ENCODE peak calls at places on chromosomes 1 and 21, in nine cellular contexts. G is tibial artery, M is coronary artery, O is astrocyte, N is adrenal gland, A is neural progenitor cell, I is AG04450, C is left lung, V is heart left ventricle. Z is an unnamed sample.

GRCh38 chr1:116825735-116826438 is 71.7 kb downstream of the CD2 start:
- DNase-seq in G (no peak), I (no peak), A (no peak), N (no peak), C (no peak), M (no peak), V (no peak), O (no peak), Z (no peak)

GRCh38 chr1:25020851-25021585 is 90.9 kb upstream of the RUNX3 start:
- DNase-seq in A (no peak), O (no peak), V (peak; percentile 58), C (no peak), M (no peak), N (no peak), I (no peak), G (no peak), Z (no peak)

GRCh38 chr1:34137411-34137810 is 27.6 kb downstream of the CSMD2 start:
- DNase-seq in I (no peak), V (no peak), N (no peak), C (no peak), G (no peak), O (no peak), M (peak; percentile 12), A (no peak), Z (no peak)

GRCh38 chr1:94755675-94756074 is 64.5 kb upstream of the SLC44A3 start:
- DNase-seq in O (peak; percentile 97), I (peak; percentile 96), V (no peak), C (no peak), N (peak; percentile 33), A (no peak), M (no peak), G (peak; percentile 36), Z (no peak)

GRCh38 chr1:203669739-203670138 is 43.1 kb downstream of the ATP2B4 start:
- DNase-seq in C (no peak), G (no peak), N (no peak), M (no peak), V (no peak), O (peak; percentile 71), I (no peak), A (no peak), Z (no peak)

GRCh38 chr21:45768011-45768740 is 124.7 kb downstream of the PCBP3 start:
- DNase-seq in N (no peak), V (peak; percentile 36), O (peak; percentile 57), I (no peak), A (no peak), G (no peak), M (no peak), C (no peak), Z (no peak)

GRCh38 chr1:51691920-51692319 is 75.0 kb downstream of the OSBPL9 start:
- DNase-seq in G (no peak), M (no peak), A (no peak), I (no peak), C (no peak), V (no peak), O (no peak), N (no peak), Z (no peak)

GRCh38 chr1:35577071-35577998 is 4.2 kb downstream of the TFAP2E start:
- DNase-seq in G (no peak), C (peak; percentile 58), N (no peak), I (no peak), A (peak; percentile 42), V (peak; percentile 83), M (no peak), O (no peak), Z (peak; percentile 95)

GRCh38 chr1:147109041-147109440 is 63.2 kb downstream of the PRKAB2 start:
- DNase-seq in C (no peak), M (no peak), O (no peak), G (no peak), I (no peak), V (no peak), N (no peak), A (no peak), Z (no peak)

GRCh38 chr21:42062543-42063022 is 8.5 kb upstream of the UMODL1 start:
- DNase-seq in O (no peak), C (peak; percentile 62), I (no peak), G (peak; percentile 59), V (peak; percentile 77), N (no peak), A (no peak), M (no peak), Z (peak; percentile 97)

GRCh38 chr1:201310986-201311355 is 27.7 kb downstream of the PKP1 start:
- DNase-seq in N (no peak), V (peak; percentile 41), O (peak; percentile 35), A (no peak), M (no peak), I (no peak), C (no peak), G (no peak), Z (no peak)

GRCh38 chr1:201311356-201312011 is 28.2 kb downstream of the PKP1 start:
- DNase-seq in C (no peak), V (peak; percentile 42), G (no peak), N (no peak), A (no peak), I (no peak), O (no peak), M (no peak), Z (no peak)

GRCh38 chr1:201307760-201308499 is 24.6 kb downstream of the PKP1 start:
- DNase-seq in M (no peak), V (peak; percentile 48), N (no peak), I (no peak), G (peak; percentile 50), A (no peak), O (no peak), C (no peak), Z (no peak)

GRCh38 chr1:201310251-201310985 is 27.1 kb downstream of the PKP1 start:
- DNase-seq in V (peak; percentile 50), C (no peak), N (no peak), G (no peak), A (no peak), M (no peak), O (no peak), I (no peak), Z (no peak)

GRCh38 chr1:201309420-201309819 is 26.1 kb downstream of the PKP1 start:
- DNase-seq in C (peak; percentile 64), I (no peak), N (peak; percentile 70), G (peak; percentile 57), M (no peak), V (peak; percentile 83), A (peak; percentile 89), O (peak; percentile 67), Z (no peak)
- TF ChIP-seq CTCF in C (no peak), I (no peak), N (no peak), G (no peak), M (no peak), V (no peak), A (peak; percentile 56), O (peak; percentile 9), Z (no peak)

GRCh38 chr1:162632743-162633326 is 571 bp downstream of the DDR2 start:
- DNase-seq in O (no peak), V (no peak), A (no peak), N (no peak), M (no peak), C (no peak), I (no peak), G (no peak), Z (no peak)
- H3K4me3 ChIP-seq in O (peak overlapping the region; percentile 88), V (peak overlapping the region; percentile 65), A (no peak overlapping the region), N (peak overlapping the region; percentile 32), M (peak overlapping the region; percentile 70), C (peak overlapping the region; percentile 19), I (peak overlapping the region; percentile 83), G (peak overlapping the region; percentile 59), Z (peak overlapping the region; percentile 21)

GRCh38 chr1:115593365-115594259 is 48.2 kb upstream of the VANGL1 start:
- DNase-seq in V (no peak), G (no peak), C (no peak), A (no peak), M (peak; percentile 64), I (no peak), N (no peak), O (no peak), Z (no peak)
- H3K27ac ChIP-seq in V (no peak overlapping the region), G (no peak overlapping the region), C (no peak overlapping the region), A (no peak overlapping the region), M (peak overlapping the region; percentile 5), I (no peak overlapping the region), N (no peak overlapping the region), O (no peak overlapping the region), Z (no peak overlapping the region)

DNA sequence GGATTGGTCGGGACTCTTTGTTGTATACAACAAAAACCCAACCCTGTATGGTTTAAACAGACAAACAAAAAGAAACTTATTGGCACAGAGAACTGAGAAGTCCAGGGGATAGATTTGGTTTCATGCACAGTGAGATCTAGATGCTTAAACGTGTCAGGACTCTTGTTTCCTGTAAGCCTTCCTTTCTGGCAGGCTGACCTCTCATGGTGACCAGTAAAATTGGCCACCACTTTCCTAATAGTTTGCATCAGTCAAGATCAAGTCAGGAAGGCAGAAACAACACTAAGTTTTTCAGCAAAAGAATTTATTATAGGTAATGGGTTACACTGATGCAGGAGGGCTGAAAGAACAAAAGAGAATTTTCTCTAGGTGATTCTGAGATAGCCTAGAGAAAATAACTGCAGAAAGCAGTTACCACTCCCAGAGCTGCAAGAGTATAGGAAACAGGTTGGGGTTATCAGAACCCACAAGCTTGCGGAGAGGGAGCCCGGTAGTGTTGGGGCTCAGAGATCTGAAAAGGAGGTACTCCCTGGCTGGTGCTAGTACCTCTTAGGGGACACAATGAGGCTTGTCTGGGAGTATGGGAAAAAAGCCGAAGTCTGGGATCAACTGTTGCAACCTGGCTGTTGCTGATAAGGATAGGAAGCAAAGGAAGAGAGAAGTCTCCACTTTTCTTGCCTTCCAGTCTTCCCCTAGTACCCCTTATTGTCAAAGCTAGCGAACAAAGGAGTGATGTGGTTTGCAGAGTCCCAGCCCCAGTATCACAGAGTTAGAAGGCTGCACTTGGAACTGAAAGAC is 21.4 kb downstream of the CITED4 start:
- DNase-seq in I (no peak), G (no peak), M (no peak), O (no peak), N (no peak), C (no peak), V (no peak), A (no peak), Z (peak; percentile 8)
- TF ChIP-seq CTCF in I (no peak), G (no peak), M (no peak), O (no peak), N (no peak), C (no peak), V (no peak), A (no peak), Z (no peak)

GRCh38 chr1:23421752-23422312 is 2.7 kb downstream of the TCEA3 start:
- DNase-seq in A (no peak), N (peak; percentile 46), M (no peak), G (peak; percentile 63), V (no peak), I (peak; percentile 82), O (no peak), C (no peak), Z (no peak)

GRCh38 chr1:23424171-23424959 is at the start of gene TCEA3:
- DNase-seq in C (peak; percentile 60), I (no peak), V (peak; percentile 74), G (no peak), N (peak; percentile 76), A (peak; percentile 51), O (no peak), M (no peak), Z (no peak)

GRCh38 chr1:23422313-23422877 is 2.2 kb downstream of the TCEA3 start:
- DNase-seq in O (peak; percentile 67), N (peak; percentile 74), V (peak; percentile 82), C (peak; percentile 85), I (peak; percentile 43), M (peak; percentile 84), G (peak; percentile 77), A (no peak), Z (peak; percentile 86)

GRCh38 chr1:23422955-23423354 is 1.6 kb downstream of the TCEA3 start:
- DNase-seq in V (no peak), C (no peak), N (no peak), I (no peak), M (no peak), G (no peak), O (no peak), A (no peak), Z (no peak)

GRCh38 chr1:23423415-23424170 is 955 bp downstream of the TCEA3 start:
- DNase-seq in C (peak; percentile 67), N (peak; percentile 78), M (no peak), G (no peak), A (peak; percentile 41), V (no peak), O (no peak), I (no peak), Z (no peak)
- H3K4me3 ChIP-seq in C (peak overlapping the region; percentile 56), N (no peak overlapping the region), M (peak overlapping the region; percentile 87), G (peak overlapping the region; percentile 65), A (peak overlapping the region; percentile 45), V (peak overlapping the region; percentile 80), O (no peak overlapping the region), I (peak overlapping the region; percentile 55), Z (peak overlapping the region; percentile 56)